ENCODE peak calls at places on chromosomes 3 and 15, in six cellular contexts. N is activated CD8-positive, alpha-beta memory T cell treated with anti-CD3 and anti-CD28 coated beads for 4 hours; K is fibroblast of pulmonary artery; P is CD8-positive, alpha-beta T cell; T is A172; U is NCI-H1105 treated with DMSO at 0.1 percent for 48 hours. A is an unnamed sample.

GRCh38 chr15:65690778-65691177 is 69.0 kb downstream of the SLC24A1 start:
- DNase-seq in N (no peak), K (peak), P (no peak), T (no peak), U (no peak), A (no peak)

GRCh38 chr3:127387556-127388153 is 99.8 kb upstream of the PRR20G start:
- DNase-seq in N (no peak), K (no peak), P (no peak), T (no peak), U (no peak), A (no peak)

GRCh38 chr3:98027084-98027445 is 8.1 kb downstream of the GABRR3 start:
- DNase-seq in N (no peak), K (peak), P (no peak), T (no peak), U (peak), A (peak)

GRCh38 chr15:78072080-78072892 is 5.2 kb downstream of the TBC1D2B start:
- DNase-seq in N (no peak), K (peak), P (peak), T (no peak), U (no peak), A (no peak)

GRCh38 chr3:5188419-5189405 is 1.2 kb downstream of the EDEM1 start:
- DNase-seq in N (no peak), K (peak), P (peak), T (peak), U (peak), A (no peak)

GRCh38 chr15:100131321-100132224 is 210.2 kb downstream of the ADAMTS17 start:
- DNase-seq in N (no peak), K (peak), P (no peak), T (no peak), U (peak), A (no peak)

GRCh38 chr3:170599083-170599482 is 13.2 kb upstream of the SLC7A14 start:
- DNase-seq in N (no peak), K (no peak), P (no peak), T (no peak), U (peak), A (peak)

GRCh38 chr3:107957506-107957905 is 133.3 kb downstream of the CD47 start:
- DNase-seq in N (no peak), K (peak), P (no peak), T (no peak), U (no peak), A (no peak)

GRCh38 chr15:77251662-77252061 is 168.2 kb downstream of the PEAK1 start:
- DNase-seq in N (no peak), K (peak), P (no peak), T (peak), U (no peak), A (no peak)

GRCh38 chr15:37109952-37110630 is 9.7 kb upstream of the MEIS2 start:
- DNase-seq in N (no peak), K (peak), P (no peak), T (no peak), U (peak), A (peak)

GRCh38 chr15:98382139-98382538 is 266.2 kb upstream of the IGF1R start:
- DNase-seq in N (no peak), K (no peak), P (no peak), T (no peak), U (no peak), A (no peak)

GRCh38 chr3:135125171-135125801 is 330.2 kb downstream of the EPHB1 start:
- DNase-seq in N (no peak), K (peak), P (no peak), T (peak), U (no peak), A (no peak)

GRCh38 chr3:32816439-32817194 is 1.2 kb upstream of the TRIM71 start:
- DNase-seq in N (no peak), K (peak), P (no peak), T (no peak), U (no peak), A (no peak)

GRCh38 chr3:113758389-113759029 is 11.7 kb downstream of the ATP6V1A start:
- DNase-seq in N (no peak), K (peak), P (no peak), T (peak), U (no peak), A (no peak)

GRCh38 chr15:68725736-68726135 is 95.0 kb downstream of the ANP32A start:
- DNase-seq in N (no peak), K (peak), P (no peak), T (no peak), U (no peak), A (no peak)

GRCh38 chr3:31840252-31840651 is 140.8 kb downstream of the OSBPL10 start:
- DNase-seq in N (no peak), K (no peak), P (no peak), T (no peak), U (no peak), A (no peak)

GRCh38 chr15:50883903-50884302 is 24.6 kb upstream of the AP4E1 start:
- DNase-seq in N (no peak), K (peak), P (no peak), T (peak), U (no peak), A (no peak)

GRCh38 chr15:83352124-83352523 is 67.7 kb upstream of the BNC1 start:
- DNase-seq in N (no peak), K (no peak), P (no peak), T (no peak), U (no peak), A (no peak)

GRCh38 chr15:49415638-49416037 is 7.4 kb upstream of the FGF7 start:
- DNase-seq in N (no peak), K (peak), P (no peak), T (peak), U (no peak), A (no peak)

GRCh38 chr3:69330891-69331400 is 54.9 kb downstream of the FRMD4B start:
- DNase-seq in N (no peak), K (peak), P (no peak), T (no peak), U (no peak), A (no peak)

GRCh38 chr15:100781061-100781960 is 98.3 kb upstream of the ALDH1A3 start:
- DNase-seq in N (no peak), K (no peak), P (no peak), T (no peak), U (no peak), A (no peak)

GRCh38 chr15:92846716-92847115 is 53.4 kb upstream of the CHD2 start:
- DNase-seq in N (no peak), K (no peak), P (no peak), T (no peak), U (no peak), A (no peak)

GRCh38 chr15:73941044-73941443 is 14.8 kb downstream of the LOXL1 start:
- DNase-seq in N (no peak), K (peak), P (no peak), T (peak), U (no peak), A (no peak)

GRCh38 chr3:39810647-39811161 is 1.3 kb downstream of the MYRIP start:
- DNase-seq in N (no peak), K (no peak), P (no peak), T (no peak), U (no peak), A (no peak)

GRCh38 chr3:46664971-46665762 is 28.3 kb downstream of the ALS2CL start:
- DNase-seq in N (no peak), K (no peak), P (no peak), T (no peak), U (no peak), A (no peak)

GRCh38 chr3:195356151-195357086 is 85.5 kb upstream of the XXYLT1 start:
- DNase-seq in N (no peak), K (peak), P (no peak), T (no peak), U (no peak), A (no peak)

GRCh38 chr3:127716334-127716733 is 43.6 kb downstream of the ABTB1 start:
- DNase-seq in N (no peak), K (no peak), P (no peak), T (no peak), U (no peak), A (no peak)

GRCh38 chr15:84961114-84961452 is 20.6 kb upstream of the PDE8A start:
- DNase-seq in N (no peak), K (peak), P (no peak), T (peak), U (no peak), A (no peak)

GRCh38 chr15:39552546-39552945 is 28.3 kb upstream of the THBS1 start:
- DNase-seq in N (no peak), K (no peak), P (no peak), T (no peak), U (no peak), A (no peak)

GRCh38 chr3:45978348-45978747 is 17.3 kb downstream of the FYCO1 start:
- DNase-seq in N (no peak), K (no peak), P (peak), T (no peak), U (peak), A (no peak)

GRCh38 chr15:82197734-82198594 is 64.6 kb downstream of the EFL1 start:
- DNase-seq in N (no peak), K (peak), P (peak), T (peak), U (peak), A (peak)

GRCh38 chr15:89002281-89002761 is 85.9 kb upstream of the ABHD2 start:
- DNase-seq in N (no peak), K (peak), P (no peak), T (peak), U (no peak), A (no peak)

GRCh38 chr15:95604634-95605036 is 725.9 kb upstream of the NR2F2 start:
- DNase-seq in N (no peak), K (peak), P (no peak), T (peak), U (no peak), A (no peak)

GRCh38 chr3:72390841-72391240 is 457.4 kb downstream of the SHQ1 start:
- DNase-seq in N (no peak), K (peak), P (no peak), T (peak), U (no peak), A (no peak)

GRCh38 chr15:50916395-50916794 is 7.9 kb downstream of the AP4E1 start:
- DNase-seq in N (no peak), K (no peak), P (no peak), T (no peak), U (no peak), A (no peak)

A was measured in COR-L47.